ENCODE peak calls at places on chromosomes 13 and 19, in seven cellular contexts. D, M, N, J, F, O and U are unnamed samples.

GRCh38 chr13:97121894-97122293 is 100.2 kb upstream of the MBNL2 start:
- DNase-seq in N (no peak), F (no peak), D (no peak), M (no peak), O (no peak), J (no peak), U (no peak)

GRCh38 chr13:45658586-45659235 is 43.2 kb upstream of the ERICH6B start:
- DNase-seq in N (no peak), J (no peak), F (no peak), O (no peak), D (no peak), M (no peak), U (no peak)

GRCh38 chr19:29714371-29714952 is 599 bp downstream of the C19orf12 start:
- DNase-seq in N (no peak), J (no peak), O (no peak), M (no peak), F (no peak), D (peak; percentile 36), U (no peak)

GRCh38 chr19:45863840-45864628 is at the start of gene FOXA3:
- DNase-seq in N (peak; percentile 90), M (no peak), D (peak; percentile 69), O (no peak), J (no peak), F (peak; percentile 71), U (no peak)

GRCh38 chr19:50489461-50490011 is 12.9 kb upstream of the GARIN5A start:
- DNase-seq in O (no peak), F (no peak), J (no peak), M (no peak), D (no peak), N (peak; percentile 55), U (no peak)

GRCh38 chr13:78958019-78958418 is 299.1 kb upstream of the OBI1 start:
- DNase-seq in J (no peak), O (no peak), N (no peak), F (no peak), D (no peak), M (no peak), U (no peak)

GRCh38 chr19:282501-282900 is 8.7 kb downstream of the PLPP2 start:
- DNase-seq in D (no peak), O (no peak), N (no peak), M (no peak), J (no peak), F (no peak), U (no peak)

GRCh38 chr19:45090034-45090433 is 2.9 kb upstream of the PPP1R37 start:
- DNase-seq in N (peak; percentile 87), O (no peak), M (no peak), J (no peak), D (no peak), F (no peak), U (no peak)

GRCh38 chr13:88651531-88651930 is 980.4 kb downstream of the SLITRK5 start:
- DNase-seq in N (no peak), F (no peak), D (peak; percentile 29), M (no peak), J (no peak), O (no peak), U (no peak)

GRCh38 chr19:41958367-41959055 is 610 bp downstream of the RABAC1 start:
- DNase-seq in M (peak; percentile 85), O (peak; percentile 73), N (peak; percentile 97), F (peak; percentile 87), J (peak; percentile 91), D (peak; percentile 79), U (no peak)

GRCh38 chr13:53141336-53141735 is 112.7 kb downstream of the OLFM4 start:
- DNase-seq in F (no peak), N (no peak), D (no peak), O (no peak), M (no peak), J (peak; percentile 86), U (no peak)

GRCh38 chr13:35747594-35747993 is 271.1 kb upstream of the MAB21L1 start:
- DNase-seq in J (no peak), M (no peak), F (no peak), D (no peak), O (no peak), N (no peak), U (no peak)

GRCh38 chr13:111917086-111917485 is 149.9 kb upstream of the SOX1 start:
- DNase-seq in D (no peak), J (no peak), F (no peak), M (no peak), N (peak; percentile 35), O (no peak), U (no peak)

GRCh38 chr19:19053508-19054314 is 10.1 kb upstream of the SLC25A42 start:
- DNase-seq in O (no peak), J (peak; percentile 79), N (peak; percentile 90), F (peak; percentile 57), D (peak; percentile 73), M (peak; percentile 76), U (no peak)

GRCh38 chr13:29428992-29429315 is 166.5 kb downstream of the SLC7A1 start:
- DNase-seq in N (no peak), O (no peak), J (no peak), M (no peak), D (no peak), F (no peak), U (no peak)

GRCh38 chr13:51112771-51113170 is 1.7 kb upstream of the C13orf42 start:
- DNase-seq in O (no peak), D (no peak), F (no peak), M (no peak), J (no peak), N (peak; percentile 20), U (no peak)

GRCh38 chr13:90445179-90445578 is 902.3 kb upstream of the MIR17HG start:
- DNase-seq in M (no peak), J (peak; percentile 35), N (peak; percentile 61), O (no peak), D (no peak), F (peak; percentile 82), U (no peak)

GRCh38 chr13:85148009-85148408 is 651.2 kb downstream of the SLITRK6 start:
- DNase-seq in D (no peak), J (peak; percentile 65), N (peak; percentile 48), F (peak; percentile 0), O (no peak), M (no peak), U (no peak)

GRCh38 chr13:20714563-20715339 is 11.3 kb downstream of the IL17D start:
- DNase-seq in F (no peak), N (no peak), D (no peak), O (peak; percentile 59), J (peak; percentile 8), M (peak; percentile 68), U (no peak)

GRCh38 chr19:19446655-19447437 is 41.4 kb downstream of the GATAD2A start:
- DNase-seq in O (no peak), M (no peak), N (peak; percentile 69), F (no peak), D (no peak), J (no peak), U (no peak)

GRCh38 chr13:106118050-106118449 is 417.4 kb downstream of the EFNB2 start:
- DNase-seq in F (no peak), J (no peak), M (no peak), O (no peak), N (no peak), D (no peak), U (no peak)

GRCh38 chr19:55370305-55370988 is at the start of gene IL11:
- DNase-seq in O (no peak), M (no peak), D (no peak), F (peak; percentile 67), J (no peak), N (peak; percentile 70), U (no peak)

GRCh38 chr13:114115191-114115671 is 17.2 kb downstream of the RASA3 start:
- DNase-seq in F (peak; percentile 61), O (peak; percentile 13), N (peak; percentile 51), D (no peak), M (no peak), J (peak; percentile 1), U (no peak)

GRCh38 chr13:80341098-80341701 is at the start of gene SPRY2:
- DNase-seq in J (peak; percentile 90), M (peak; percentile 94), N (peak; percentile 97), D (peak; percentile 70), F (peak; percentile 92), O (peak; percentile 93), U (no peak)

GRCh38 chr19:14333101-14333871 is 48.0 kb upstream of the ADGRE5 start:
- DNase-seq in M (peak; percentile 19), J (no peak), N (peak; percentile 77), F (peak; percentile 61), O (no peak), D (no peak), U (no peak)

GRCh38 chr19:57465680-57466381 is 8.9 kb upstream of the VN1R1 start:
- DNase-seq in N (peak; percentile 75), J (no peak), F (peak; percentile 73), M (no peak), O (no peak), D (peak; percentile 62), U (peak; percentile 21)
- TF ChIP-seq CTCF in N (peak; percentile 74), J (no peak), F (peak; percentile 0), M (peak; percentile 61), O (no peak), D (peak; percentile 46), U (peak; percentile 55)

DNA sequence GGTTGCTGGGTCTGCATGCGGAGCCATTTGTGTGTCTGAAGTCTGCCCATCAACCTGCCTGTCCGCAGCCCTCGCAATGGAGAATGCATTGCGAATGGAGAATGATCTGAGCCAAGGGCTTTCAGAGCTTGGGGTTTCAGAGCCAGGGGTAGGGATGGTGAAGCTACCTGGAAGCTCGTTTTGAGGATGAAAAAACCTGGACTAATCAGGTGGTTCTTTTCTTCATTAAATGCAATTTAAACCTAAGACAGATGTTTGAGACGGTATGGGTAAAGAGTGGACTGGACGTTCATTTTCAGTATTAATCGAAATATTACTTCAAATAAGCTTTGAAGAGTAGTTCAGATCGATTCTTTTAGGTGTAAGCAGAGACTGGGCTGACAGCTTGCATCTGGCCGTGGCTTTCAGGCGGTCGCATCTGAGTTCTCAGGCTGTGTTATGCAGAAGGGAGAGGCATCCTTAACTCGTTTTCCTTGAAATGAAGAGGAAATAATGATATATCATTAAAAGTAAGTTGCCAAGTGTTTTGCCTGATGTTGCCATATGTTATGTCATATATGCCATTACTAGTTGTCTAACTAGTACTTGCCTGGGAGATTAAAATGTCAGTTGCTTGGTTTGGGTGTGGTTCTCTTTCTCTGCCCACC is 801 bp downstream of the MCF2L start:
- DNase-seq in O (no peak), J (no peak), D (no peak), F (no peak), M (no peak), N (no peak), U (no peak)
- H3K4me3 ChIP-seq in O (peak overlapping the region; percentile 27), J (no peak overlapping the region), D (no peak overlapping the region), F (no peak overlapping the region), M (peak overlapping the region; percentile 73), N (peak overlapping the region; percentile 90), U (peak overlapping the region; percentile 60)

GRCh38 chr19:7919681-7920519 is at the start of gene SNAPC2:
- DNase-seq in M (peak; percentile 98), O (peak; percentile 93), F (peak; percentile 94), D (peak; percentile 97), J (peak; percentile 98), N (peak; percentile 98), U (peak; percentile 80)
- TF ChIP-seq CTCF in M (no peak), O (no peak), F (no peak), D (no peak), J (no peak), N (no peak), U (no peak)

DNA sequence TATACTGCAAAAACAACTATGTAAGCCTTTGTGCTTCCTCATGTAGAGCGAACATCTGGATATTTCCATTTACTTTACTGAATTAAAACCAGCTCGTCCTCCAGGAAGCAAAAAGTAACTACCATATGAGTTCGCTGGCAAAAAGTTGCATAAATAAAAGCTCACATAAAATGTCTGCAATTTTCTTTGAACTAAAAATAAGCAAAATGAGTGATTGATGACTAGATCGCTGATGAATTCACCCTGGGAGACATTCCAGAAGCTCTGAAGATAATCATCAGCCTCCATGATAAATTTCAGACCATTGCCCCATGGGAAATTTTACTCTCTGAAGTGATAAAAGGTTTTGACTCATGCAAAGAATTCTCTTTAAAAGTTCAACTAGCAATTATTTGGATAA is 67.4 kb upstream of the SACS start:
- DNase-seq in D (no peak), J (no peak), M (no peak), F (peak; percentile 21), N (no peak), O (no peak), U (no peak)
- H3K4me3 ChIP-seq in D (no peak overlapping the region), J (no peak overlapping the region), M (no peak overlapping the region), F (no peak overlapping the region), N (no peak overlapping the region), O (no peak overlapping the region), U (no peak overlapping the region)